ENCODE peak calls at places on chromosomes 2 and 18, in four cellular contexts. M, X, Q and T are unnamed samples.

GRCh38 chr2:119283873-119284331 is 60.3 kb downstream of the STEAP3 start:
- DNase-seq in M (no peak), X (peak; percentile 85), Q (no peak), T (no peak)

GRCh38 chr18:13273800-13274199 is 55.2 kb downstream of the LDLRAD4 start:
- DNase-seq in M (no peak), X (no peak), Q (no peak), T (no peak)

GRCh38 chr18:10241571-10241970 is 212.9 kb upstream of the APCDD1 start:
- DNase-seq in M (no peak), X (no peak), Q (no peak), T (no peak)

GRCh38 chr18:1104265-1104792 is 199.7 kb downstream of the ADCYAP1 start:
- DNase-seq in M (no peak), X (no peak), Q (no peak), T (no peak)

GRCh38 chr2:144524190-144524957 is 4.5 kb upstream of the ZEB2 start:
- DNase-seq in M (peak; percentile 57), X (peak; percentile 86), Q (peak; percentile 74), T (no peak)

GRCh38 chr2:160406591-160407392 is 86.8 kb downstream of the RBMS1 start:
- DNase-seq in M (peak; percentile 70), X (peak; percentile 75), Q (peak; percentile 35), T (peak; percentile 48)

GRCh38 chr2:84879595-84880394 is 1.1 kb downstream of the TRABD2A start:
- DNase-seq in M (no peak), X (no peak), Q (no peak), T (peak; percentile 45)

GRCh38 chr2:23624378-23624777 is 239.4 kb downstream of the KLHL29 start:
- DNase-seq in M (no peak), X (no peak), Q (peak; percentile 45), T (no peak)

GRCh38 chr18:49531678-49532153 is 30.1 kb upstream of the LIPG start:
- DNase-seq in M (no peak), X (no peak), Q (no peak), T (peak; percentile 31)

GRCh38 chr2:227473019-227473461 is 1.1 kb downstream of the AGFG1 start:
- DNase-seq in M (no peak), X (no peak), Q (no peak), T (no peak)

GRCh38 chr2:10547011-10547410 is 98.9 kb upstream of the ODC1 start:
- DNase-seq in M (no peak), X (no peak), Q (no peak), T (no peak)

GRCh38 chr2:111897924-111898702 is at the start of gene MERTK:
- DNase-seq in M (peak; percentile 90), X (peak; percentile 94), Q (peak; percentile 94), T (peak; percentile 55)

GRCh38 chr2:40240067-40240466 is 211.8 kb downstream of the SLC8A1 start:
- DNase-seq in M (peak; percentile 79), X (peak; percentile 93), Q (no peak), T (no peak)

GRCh38 chr2:216431457-216431856 is 19.2 kb downstream of the SMARCAL1 start:
- DNase-seq in M (no peak), X (no peak), Q (no peak), T (no peak)

GRCh38 chr2:204897561-204897960 is 352.3 kb downstream of the PARD3B start:
- DNase-seq in M (no peak), X (no peak), Q (no peak), T (no peak)

GRCh38 chr18:36412778-36413177 is 115.3 kb downstream of the FHOD3 start:
- DNase-seq in M (no peak), X (no peak), Q (peak; percentile 62), T (no peak)

GRCh38 chr2:224325941-224326340 is 76.0 kb downstream of the FAM124B start:
- DNase-seq in M (no peak), X (no peak), Q (no peak), T (no peak)

GRCh38 chr18:7803956-7804469 is 236.9 kb downstream of the PTPRM start:
- DNase-seq in M (no peak), X (no peak), Q (no peak), T (no peak)

GRCh38 chr2:43131051-43131889 is 95.1 kb downstream of the ZFP36L2 start:
- DNase-seq in M (peak; percentile 72), X (peak; percentile 86), Q (peak; percentile 70), T (peak; percentile 72)

GRCh38 chr2:69915050-69915945 is at the start of gene MXD1:
- DNase-seq in M (no peak), X (peak; percentile 68), Q (peak; percentile 25), T (peak; percentile 36)

GRCh38 chr18:49456794-49457193 is 3.7 kb downstream of the DYM start:
- DNase-seq in M (no peak), X (no peak), Q (no peak), T (no peak)

GRCh38 chr18:60892855-60893254 is 440.4 kb upstream of the CDH20 start:
- DNase-seq in M (no peak), X (no peak), Q (no peak), T (no peak)

GRCh38 chr2:219247678-219248642 is 2.7 kb downstream of the STK16 start:
- DNase-seq in M (no peak), X (no peak), Q (no peak), T (no peak)

GRCh38 chr2:174959787-174960186 is 45.4 kb downstream of the CHN1 start:
- DNase-seq in M (no peak), X (no peak), Q (no peak), T (no peak)

GRCh38 chr18:62458346-62458745 is 64.5 kb upstream of the ZCCHC2 start:
- DNase-seq in M (no peak), X (no peak), Q (no peak), T (no peak)

GRCh38 chr2:166695154-166695553 is 193.1 kb upstream of the XIRP2 start:
- DNase-seq in M (no peak), X (no peak), Q (no peak), T (no peak)

GRCh38 chr2:166700079-166700478 is 188.2 kb upstream of the XIRP2 start:
- DNase-seq in M (no peak), X (no peak), Q (no peak), T (no peak)
- TF ChIP-seq CTCF in M (no peak), X (peak; percentile 27), Q (no peak), T (peak; percentile 5)

GRCh38 chr2:233118601-233119000 is 58.5 kb downstream of the INPP5D start:
- DNase-seq in M (no peak), X (peak; percentile 48), Q (no peak), T (no peak)
- H3K36me3 ChIP-seq in M (no peaks in the 10 kb centered on the region), X (no peaks in the 10 kb centered on the region), Q (no peaks in the 10 kb centered on the region), T (peaks cover 33% of the 10 kb centered on the region)

GRCh38 chr2:143181494-143181893 is 52.3 kb downstream of the ARHGAP15 start:
- DNase-seq in M (no peak), X (no peak), Q (no peak), T (no peak)

GRCh38 chr2:143182649-143183048 is 53.4 kb downstream of the ARHGAP15 start:
- DNase-seq in M (no peak), X (no peak), Q (peak; percentile 13), T (no peak)

GRCh38 chr2:143175435-143175834 is 46.2 kb downstream of the ARHGAP15 start:
- DNase-seq in M (no peak), X (no peak), Q (no peak), T (no peak)

GRCh38 chr2:143176606-143177005 is 47.4 kb downstream of the ARHGAP15 start:
- DNase-seq in M (no peak), X (no peak), Q (no peak), T (no peak)

GRCh38 chr2:143177081-143177786 is 48.0 kb downstream of the ARHGAP15 start:
- DNase-seq in M (no peak), X (no peak), Q (no peak), T (peak; percentile 29)
- H3K4me3 ChIP-seq in M (no peak overlapping the region), X (no peak overlapping the region), Q (no peak overlapping the region), T (peak overlapping the region; percentile 45)

DNA sequence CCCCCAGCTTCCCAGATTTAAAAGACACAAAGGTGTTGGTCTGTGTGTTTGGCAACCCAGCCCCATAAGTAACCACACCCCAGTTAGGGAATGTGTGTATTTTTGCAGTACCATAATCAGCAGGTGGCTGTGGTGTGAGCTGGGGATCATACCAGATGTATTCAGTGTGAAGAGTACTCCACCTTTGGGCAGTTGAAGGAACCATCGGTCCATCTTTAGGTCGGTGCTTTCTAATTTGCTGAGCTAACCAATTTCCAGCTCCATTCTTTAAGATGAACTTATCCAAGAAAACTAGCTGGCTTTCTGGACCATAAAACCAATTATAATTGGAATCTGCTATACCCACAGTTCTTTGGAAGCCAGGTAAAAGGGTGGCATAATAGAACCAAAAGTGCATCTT is 3.2 kb downstream of the DSEL start:
- DNase-seq in M (no peak), X (no peak), Q (peak; percentile 8), T (no peak)
- TF ChIP-seq CTCF in M (no peak), X (no peak), Q (peak; percentile 25), T (no peak)

DNA sequence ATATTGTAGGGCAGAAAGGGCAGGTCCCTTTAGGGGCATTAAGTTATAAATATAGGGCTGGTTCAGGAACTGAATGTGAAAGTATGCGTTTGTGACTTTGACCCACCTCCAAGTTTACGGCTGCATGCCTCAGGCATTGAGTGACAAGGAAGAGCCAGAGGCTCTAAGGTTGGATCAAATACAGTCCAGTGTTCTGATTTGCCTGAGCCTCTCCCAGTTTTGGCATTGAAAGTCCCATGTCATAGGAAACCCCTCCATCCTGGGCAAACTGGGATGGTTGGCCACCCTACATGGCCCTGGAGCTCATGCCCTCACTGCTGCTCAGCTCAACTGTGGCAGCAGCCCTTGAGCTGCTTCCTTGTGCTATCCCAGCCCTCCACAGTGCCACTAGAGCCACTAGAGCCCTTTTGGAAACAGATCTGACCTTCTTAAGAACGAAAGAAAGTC is 29.9 kb downstream of the HK2 start:
- DNase-seq in M (no peak), X (no peak), Q (no peak), T (no peak)
- H3K36me3 ChIP-seq in M (no peaks in the 10 kb centered on the region), X (no peaks in the 10 kb centered on the region), Q (peaks cover 23% of the 10 kb centered on the region), T (peaks cover 4% of the 10 kb centered on the region)

GRCh38 chr2:49224426-49225010 is 70.2 kb upstream of the FSHR start:
- DNase-seq in M (no peak), X (no peak), Q (no peak), T (no peak)
- H3K4me3 ChIP-seq in M (no peak overlapping the region), X (no peak overlapping the region), Q (no peak overlapping the region), T (no peak overlapping the region)

DNA sequence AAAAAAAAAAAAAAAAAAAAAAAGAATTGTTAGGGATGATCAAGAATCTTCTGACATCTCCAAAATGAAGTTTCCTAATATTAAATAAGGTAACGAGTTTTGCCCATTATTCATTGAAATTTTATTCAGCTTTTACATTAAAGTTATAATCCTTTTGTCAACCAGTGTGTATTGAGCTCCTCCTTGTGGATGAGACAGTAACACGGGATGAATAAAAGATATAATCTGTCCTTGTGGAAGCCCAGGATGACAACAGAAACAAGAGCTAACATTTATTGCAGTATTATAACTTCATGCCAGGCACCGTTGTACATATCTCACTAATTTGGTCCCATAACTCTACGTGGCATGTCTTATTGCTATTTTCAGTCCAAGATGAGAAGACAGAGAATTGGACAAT is 33.4 kb upstream of the SERPINB7 start:
- DNase-seq in M (no peak), X (no peak), Q (no peak), T (no peak)
- TF ChIP-seq CTCF in M (no peak), X (no peak), Q (peak; percentile 29), T (no peak)